ENCODE peak calls at places on chromosome 18, in five cellular contexts. M is transverse colon, P is breast epithelium, H is suprapubic skin, V is spleen. I is an unnamed sample.

GRCh38 chr18:14074187-14074586 is 58.0 kb downstream of the ZNF519 start:
- DNase-seq in M (no peak), P (no peak), H (no peak), V (no peak), I (no peak)

GRCh38 chr18:37476611-37477295 is 88.8 kb downstream of the CELF4 start:
- DNase-seq in M (no peak), P (no peak), H (no peak), V (no peak), I (no peak)

GRCh38 chr18:69948919-69949537 is 1.4 kb upstream of the CD226 start:
- DNase-seq in M (peak; percentile 62), P (no peak), H (no peak), V (no peak), I (peak; percentile 9)

GRCh38 chr18:42909095-42909494 is 206.4 kb downstream of the RIT2 start:
- DNase-seq in M (no peak), P (no peak), H (no peak), V (no peak), I (no peak)

GRCh38 chr18:39564716-39565115 is 1999.1 kb upstream of the CELF4 start:
- DNase-seq in M (no peak), P (no peak), H (no peak), V (no peak), I (no peak)

GRCh38 chr18:11752116-11752911 is 63.2 kb downstream of the GNAL start:
- DNase-seq in M (no peak), P (no peak), H (no peak), V (no peak), I (no peak)

GRCh38 chr18:36335476-36336279 is 38.2 kb downstream of the FHOD3 start:
- DNase-seq in M (no peak), P (no peak), H (no peak), V (no peak), I (no peak)

GRCh38 chr18:55780591-55781071 is 192.6 kb upstream of the TCF4 start:
- DNase-seq in M (no peak), P (no peak), H (no peak), V (no peak), I (peak; percentile 50)

GRCh38 chr18:21100141-21100540 is 11.5 kb downstream of the ROCK1 start:
- DNase-seq in M (no peak), P (no peak), H (no peak), V (no peak), I (peak; percentile 23)

GRCh38 chr18:8776544-8776943 is 71.2 kb downstream of the MTCL1 start:
- DNase-seq in M (no peak), P (no peak), H (no peak), V (no peak), I (peak; percentile 20)

GRCh38 chr18:1094408-1094807 is 189.7 kb downstream of the ADCYAP1 start:
- DNase-seq in M (no peak), P (no peak), H (no peak), V (no peak), I (no peak)

GRCh38 chr18:55781481-55781957 is 193.5 kb upstream of the TCF4 start:
- DNase-seq in M (peak; percentile 10), P (no peak), H (no peak), V (no peak), I (peak; percentile 90)

GRCh38 chr18:25298853-25299274 is 53.1 kb downstream of the ZNF521 start:
- DNase-seq in M (no peak), P (no peak), H (no peak), V (no peak), I (peak; percentile 98)

GRCh38 chr18:500556-501405 is at the start of gene COLEC12:
- DNase-seq in M (peak; percentile 10), P (no peak), H (no peak), V (no peak), I (no peak)

GRCh38 chr18:76394780-76395476 is 100.1 kb downstream of the ZNF516 start:
- DNase-seq in M (peak; percentile 6), P (no peak), H (no peak), V (no peak), I (no peak)

GRCh38 chr18:79771446-79772107 is 26.2 kb upstream of the KCNG2 start:
- DNase-seq in M (peak; percentile 7), P (no peak), H (peak; percentile 47), V (peak; percentile 58), I (no peak)

GRCh38 chr18:70377317-70377799 is 88.5 kb downstream of the SOCS6 start:
- DNase-seq in M (no peak), P (no peak), H (no peak), V (no peak), I (no peak)

GRCh38 chr18:23177433-23178072 is 42.3 kb downstream of the CABLES1 start:
- DNase-seq in M (no peak), P (no peak), H (no peak), V (no peak), I (no peak)

GRCh38 chr18:35572644-35573043 is 8.9 kb upstream of the GALNT1 start:
- DNase-seq in M (no peak), P (no peak), H (no peak), V (no peak), I (no peak)

GRCh38 chr18:78080761-78081160 is 831.1 kb downstream of the GALR1 start:
- DNase-seq in M (no peak), P (no peak), H (no peak), V (no peak), I (no peak)

GRCh38 chr18:41395695-41396094 is 559.3 kb upstream of the PIK3C3 start:
- DNase-seq in M (no peak), P (no peak), H (no peak), V (no peak), I (no peak)

DNA sequence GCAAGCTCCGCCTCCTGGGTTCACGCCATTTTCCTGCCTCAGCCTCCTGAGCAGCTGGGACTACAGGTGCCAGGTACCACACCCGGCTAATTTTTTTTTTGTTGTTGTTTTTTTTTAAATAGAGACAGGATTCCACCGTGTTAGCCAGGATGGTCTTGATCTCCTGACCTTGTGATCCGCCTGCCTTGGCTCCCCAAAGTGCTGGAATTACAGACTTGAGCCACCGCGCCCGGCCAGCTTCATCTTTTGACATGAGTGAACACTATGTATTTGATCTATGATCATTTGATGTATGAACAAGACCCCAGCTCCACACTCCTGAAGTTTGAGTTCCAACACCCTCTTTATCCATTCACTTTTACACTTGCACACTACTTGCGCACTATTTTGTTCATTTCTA is 43.4 kb upstream of the LPIN2 start:
- DNase-seq in M (no peak), P (no peak), H (no peak), V (no peak), I (no peak)
- H3K4me1 ChIP-seq in M (no peaks in the 10 kb centered on the region), P (no peaks in the 10 kb centered on the region), H (peaks cover 4% of the 10 kb centered on the region), V (peaks cover 28% of the 10 kb centered on the region), I (peaks cover 8% of the 10 kb centered on the region)

DNA sequence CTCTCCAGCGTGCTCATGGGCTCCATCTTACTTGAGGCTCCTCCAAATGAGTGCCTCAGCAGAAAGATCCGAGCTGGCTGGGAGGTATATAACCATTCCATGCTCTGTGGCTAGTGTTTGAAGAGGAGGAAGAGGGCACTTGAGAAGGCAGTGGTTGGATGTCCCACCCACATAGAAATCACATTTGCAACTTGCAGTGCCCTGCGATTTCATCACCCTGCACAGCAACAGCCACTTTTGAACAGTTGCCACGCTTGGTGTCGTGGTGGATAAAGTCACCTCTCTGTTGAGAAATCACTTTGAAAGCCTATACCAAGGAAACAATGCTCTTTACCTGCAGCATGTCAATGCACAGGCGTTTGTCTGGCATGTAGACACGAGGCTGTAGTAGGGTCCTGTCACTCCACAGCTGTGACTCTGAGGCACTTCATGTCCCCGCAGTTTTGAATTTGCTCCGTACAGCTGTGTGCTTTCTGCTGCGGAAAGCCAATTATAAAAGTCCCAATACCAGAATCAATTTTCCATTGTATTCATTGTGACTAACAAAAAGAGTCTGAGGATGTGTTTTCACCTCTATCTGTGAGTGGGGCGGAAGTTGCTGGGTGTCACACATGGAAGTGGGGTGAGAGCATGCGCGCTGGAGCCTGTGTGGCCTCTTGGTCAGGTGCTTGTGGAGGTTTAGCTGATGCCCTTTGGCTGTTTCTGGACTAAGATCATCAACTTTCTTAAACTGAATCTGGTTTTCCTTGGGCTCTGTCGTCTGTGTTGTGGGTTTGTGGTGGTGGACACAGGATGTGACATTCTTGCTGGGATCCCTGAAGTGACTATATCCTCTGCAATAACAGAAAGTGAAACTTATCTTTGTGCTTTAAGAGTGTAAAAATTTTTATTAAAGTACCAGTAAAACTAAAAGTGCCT is 2.8 kb downstream of the CNDP2 start:
- DNase-seq in M (peak; percentile 71), P (no peak), H (peak; percentile 36), V (peak; percentile 93), I (no peak)
- TF ChIP-seq POLR2AphosphoS5 in M (no peak), P (no peak), H (no peak), V (peak; percentile 48), I (no peak)

DNA sequence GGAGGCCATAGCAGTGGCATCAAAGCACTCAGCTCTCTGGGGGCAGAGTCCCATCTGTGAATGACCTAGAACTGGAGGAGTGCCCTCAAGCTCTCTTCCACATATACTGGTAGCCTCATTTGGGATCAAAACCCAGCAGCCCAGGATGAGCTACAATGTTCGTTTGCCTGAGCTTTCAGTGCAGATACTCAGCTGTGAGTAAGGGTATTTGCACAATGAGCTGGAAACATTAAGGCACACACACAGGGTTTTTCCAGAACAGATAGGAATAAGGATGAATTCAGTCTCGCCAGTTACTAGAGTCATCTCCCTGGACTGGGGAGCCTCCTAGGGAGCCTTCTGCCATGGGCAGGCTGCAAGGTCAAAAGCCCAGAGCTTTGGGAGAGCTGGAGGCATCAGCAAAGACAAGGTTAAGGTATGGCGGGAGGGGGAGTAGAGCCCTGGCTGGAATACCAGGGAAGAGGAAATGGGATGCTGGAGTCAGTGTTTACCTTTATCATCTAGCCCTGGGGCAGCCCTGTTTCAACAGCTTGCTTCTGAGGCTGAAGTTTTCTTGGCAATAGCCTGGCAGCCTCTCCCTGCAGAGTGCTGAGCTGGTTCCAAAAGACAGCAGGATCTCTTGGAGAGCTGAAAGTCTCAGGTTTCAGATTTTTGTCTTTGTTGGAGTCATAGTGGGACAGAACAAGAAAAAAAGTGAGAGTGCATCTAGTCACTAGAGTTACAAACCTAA is 187.7 kb downstream of the LOXHD1 start:
- DNase-seq in M (no peak), P (peak; percentile 78), H (no peak), V (no peak), I (no peak)
- H3K4me1 ChIP-seq in M (no peaks in the 10 kb centered on the region), P (peaks cover 3% of the 10 kb centered on the region), H (no peaks in the 10 kb centered on the region), V (peaks cover 3% of the 10 kb centered on the region), I (no peaks in the 10 kb centered on the region)

GRCh38 chr18:3593904-3594759 is 144.2 kb downstream of the TGIF1 start:
- DNase-seq in M (peak; percentile 92), P (peak; percentile 89), H (peak; percentile 93), V (peak; percentile 92), I (peak; percentile 98)
- TF ChIP-seq POLR2AphosphoS5 in M (peak; percentile 97), P (peak; percentile 77), H (peak; percentile 50), V (peak; percentile 97), I (peak; percentile 49)

GRCh38 chr18:48943333-48943732 is 7.4 kb downstream of the SMAD7 start:
- DNase-seq in M (no peak), P (no peak), H (peak; percentile 55), V (peak; percentile 65), I (no peak)

GRCh38 chr18:48941672-48942071 is 9.1 kb downstream of the SMAD7 start:
- DNase-seq in M (no peak), P (no peak), H (no peak), V (peak; percentile 77), I (peak; percentile 17)

GRCh38 chr18:48942086-48942485 is 8.7 kb downstream of the SMAD7 start:
- DNase-seq in M (no peak), P (no peak), H (no peak), V (no peak), I (no peak)

GRCh38 chr18:48943736-48944527 is 6.8 kb downstream of the SMAD7 start:
- DNase-seq in M (peak; percentile 26), P (no peak), H (no peak), V (no peak), I (peak; percentile 28)

GRCh38 chr18:48942554-48943261 is 8.1 kb downstream of the SMAD7 start:
- DNase-seq in M (no peak), P (no peak), H (peak; percentile 62), V (no peak), I (peak; percentile 42)
- H3K4me1 ChIP-seq in M (peaks cover 79% of the 10 kb centered on the region), P (peaks cover 14% of the 10 kb centered on the region), H (peaks cover 97% of the 10 kb centered on the region), V (peaks cover 70% of the 10 kb centered on the region), I (peaks cover 72% of the 10 kb centered on the region)

GRCh38 chr18:58970943-58971799 is 106.5 kb downstream of the ZNF532 start:
- DNase-seq in M (no peak), P (no peak), H (no peak), V (no peak), I (no peak)
- TF ChIP-seq POLR2AphosphoS5 in M (no peak), P (no peak), H (no peak), V (no peak), I (no peak)